ENCODE peak calls at places on chromosome 18, in ten cellular contexts. R is iris pigment epithelial cell; O is heart right ventricle; V is EH; B is amniotic stem cell; W is HFFc6; Q is Ammon's horn; I is nucleus accumbens; X is central memory CD4-positive, alpha-beta T cell; F is activated T-cell treated with anti-CD3 and anti-CD28 coated beads, Interleukin-2, amount 50 U/mL, for 1 hour. T is an unnamed sample.

GRCh38 chr18:76767954-76768353 is 54.4 kb upstream of the ZNF236 start:
- DNase-seq in F (no peak), O (no peak), R (no peak), B (no peak), V (no peak), Q (no peak), X (no peak), I (no peak), W (no peak), T (no peak)

GRCh38 chr18:68494802-68495560 is 219.9 kb downstream of the TMX3 start:
- DNase-seq in F (no peak), I (no peak), B (peak), V (peak), Q (no peak), O (peak), X (no peak), R (peak), W (peak), T (no peak)

GRCh38 chr18:73023975-73024374 is 156.2 kb upstream of the NETO1 start:
- DNase-seq in B (no peak), V (no peak), X (no peak), R (no peak), O (no peak), F (no peak), I (no peak), W (no peak), Q (no peak), T (no peak)

GRCh38 chr18:44520981-44521672 is 159.6 kb upstream of the SETBP1 start:
- DNase-seq in O (no peak), I (no peak), X (no peak), W (no peak), Q (no peak), B (no peak), V (peak), F (no peak), R (peak), T (no peak)

GRCh38 chr18:76494181-76494540 is 881 bp downstream of the ZNF516 start:
- DNase-seq in Q (no peak), W (no peak), V (peak), B (no peak), X (peak), R (peak), O (no peak), I (no peak), F (peak), T (peak)

GRCh38 chr18:42338683-42339082 is 383.6 kb downstream of the PIK3C3 start:
- DNase-seq in I (no peak), F (no peak), Q (no peak), O (no peak), V (no peak), R (no peak), W (no peak), X (no peak), B (no peak), T (no peak)

GRCh38 chr18:47603158-47603557 is 327.3 kb downstream of the SMAD2 start:
- DNase-seq in Q (no peak), O (no peak), R (no peak), B (no peak), I (no peak), W (no peak), V (no peak), X (no peak), F (no peak), T (no peak)

GRCh38 chr18:24198461-24198860 is 59.6 kb downstream of the CABYR start:
- DNase-seq in F (no peak), V (no peak), B (no peak), R (no peak), W (no peak), O (no peak), Q (no peak), X (no peak), I (no peak), T (no peak)

GRCh38 chr18:44758821-44759624 is 78.3 kb downstream of the SETBP1 start:
- DNase-seq in R (no peak), V (no peak), B (no peak), F (no peak), I (no peak), X (no peak), Q (no peak), O (no peak), W (no peak), T (no peak)

GRCh38 chr18:46402945-46403344 is 254.1 kb downstream of the LOXHD1 start:
- DNase-seq in R (no peak), F (no peak), W (no peak), V (no peak), Q (no peak), B (no peak), O (no peak), X (no peak), I (no peak), T (no peak)

GRCh38 chr18:25349926-25350560 is 1.9 kb downstream of the ZNF521 start:
- DNase-seq in B (no peak), R (peak), O (peak), Q (no peak), F (peak), I (no peak), W (no peak), V (peak), X (no peak), T (no peak)

GRCh38 chr18:36537289-36537688 is 239.8 kb downstream of the FHOD3 start:
- DNase-seq in X (no peak), B (no peak), W (no peak), O (no peak), R (no peak), Q (no peak), F (no peak), I (no peak), V (no peak), T (no peak)

GRCh38 chr18:49967171-49967570 is 153.8 kb upstream of the ACAA2 start:
- DNase-seq in V (no peak), R (no peak), O (no peak), Q (no peak), F (no peak), W (no peak), B (no peak), I (no peak), X (no peak), T (no peak)

GRCh38 chr18:36578871-36579270 is 249.9 kb downstream of the TPGS2 start:
- DNase-seq in Q (no peak), I (no peak), R (peak), F (no peak), W (no peak), O (no peak), B (no peak), X (no peak), V (peak), T (no peak)

GRCh38 chr18:3452750-3453539 is 3.0 kb downstream of the TGIF1 start:
- DNase-seq in B (no peak), V (no peak), R (peak), Q (no peak), X (no peak), F (peak), W (peak), O (no peak), I (no peak), T (no peak)

GRCh38 chr18:50917021-50917420 is 38.1 kb downstream of the ME2 start:
- DNase-seq in O (no peak), Q (no peak), I (no peak), W (peak), R (peak), V (peak), B (no peak), F (no peak), X (no peak), T (no peak)

GRCh38 chr18:53745228-53745967 is 479.1 kb downstream of the MBD2 start:
- DNase-seq in F (no peak), Q (no peak), O (no peak), X (no peak), V (peak), R (no peak), W (no peak), I (no peak), B (no peak), T (no peak)

GRCh38 chr18:78659748-78660147 is 319.9 kb upstream of the SALL3 start:
- DNase-seq in V (no peak), O (no peak), R (no peak), Q (peak), I (no peak), W (no peak), X (no peak), B (no peak), F (peak), T (peak)

GRCh38 chr18:74521068-74521725 is 13.1 kb upstream of the CNDP1 start:
- DNase-seq in R (no peak), I (no peak), W (no peak), V (no peak), B (no peak), O (no peak), Q (no peak), X (no peak), F (no peak), T (no peak)

GRCh38 chr18:74040459-74041332 is 106.9 kb downstream of the FBXO15 start:
- DNase-seq in V (peak), I (no peak), B (no peak), O (no peak), R (peak), X (peak), F (peak), W (peak), Q (no peak), T (peak)

GRCh38 chr18:374735-375168 is 106.9 kb upstream of the THOC1 start:
- DNase-seq in F (no peak), X (no peak), O (no peak), R (peak), B (no peak), V (no peak), W (no peak), I (no peak), Q (no peak), T (no peak)

GRCh38 chr18:73697395-73697794 is 450.2 kb downstream of the FBXO15 start:
- DNase-seq in V (no peak), B (no peak), Q (no peak), O (no peak), W (no peak), I (no peak), R (no peak), X (no peak), F (no peak), T (no peak)

GRCh38 chr18:67864677-67865340 is 348.3 kb upstream of the DSEL start:
- DNase-seq in X (no peak), B (no peak), W (peak), Q (no peak), V (peak), F (no peak), O (no peak), I (no peak), R (peak), T (no peak)

GRCh38 chr18:36501100-36501499 is 203.6 kb downstream of the FHOD3 start:
- DNase-seq in I (no peak), O (peak), V (no peak), B (no peak), R (no peak), W (no peak), Q (no peak), F (no peak), X (no peak), T (no peak)

GRCh38 chr18:39241534-39241933 is 1675.9 kb upstream of the CELF4 start:
- DNase-seq in W (no peak), I (no peak), X (no peak), O (no peak), Q (no peak), F (no peak), R (no peak), B (no peak), V (no peak), T (no peak)

GRCh38 chr18:28905509-28905908 is 728.6 kb upstream of the CDH2 start:
- DNase-seq in B (no peak), X (no peak), O (no peak), F (no peak), V (peak), W (peak), R (peak), I (no peak), Q (no peak), T (no peak)

GRCh38 chr18:3995476-3996102 is 459.5 kb downstream of the DLGAP1 start:
- DNase-seq in X (peak), F (no peak), Q (peak), O (peak), W (peak), B (peak), V (peak), I (peak), R (peak), T (peak)

GRCh38 chr18:34632323-34632722 is 77.8 kb upstream of the DTNA start:
- DNase-seq in B (no peak), V (no peak), I (no peak), Q (no peak), X (no peak), F (no peak), O (no peak), R (no peak), W (no peak), T (no peak)

GRCh38 chr18:12034241-12035100 is 53.2 kb downstream of the IMPA2 start:
- DNase-seq in B (no peak), I (no peak), Q (peak), R (no peak), W (no peak), O (no peak), X (no peak), V (no peak), F (no peak), T (no peak)

GRCh38 chr18:76459687-76460350 is 35.2 kb downstream of the ZNF516 start:
- DNase-seq in R (peak), V (peak), F (no peak), O (no peak), Q (no peak), B (peak), I (no peak), X (no peak), W (peak), T (no peak)

GRCh38 chr18:60870261-60870966 is 462.8 kb upstream of the CDH20 start:
- DNase-seq in X (no peak), O (no peak), V (no peak), I (no peak), Q (no peak), W (no peak), B (no peak), F (no peak), R (no peak), T (no peak)

GRCh38 chr18:8771930-8772329 is 66.6 kb downstream of the MTCL1 start:
- DNase-seq in V (no peak), Q (no peak), O (peak), I (no peak), R (no peak), F (no peak), B (no peak), X (no peak), W (no peak), T (no peak)

GRCh38 chr18:57737661-57738060 is 65.5 kb downstream of the ATP8B1 start:
- DNase-seq in R (peak), W (peak), X (no peak), B (peak), V (peak), I (no peak), F (no peak), O (peak), Q (peak), T (no peak)

GRCh38 chr18:52750995-52751394 is 411.0 kb downstream of the DCC start:
- DNase-seq in W (no peak), R (no peak), O (no peak), X (no peak), B (no peak), Q (no peak), I (no peak), V (no peak), F (no peak), T (no peak)

GRCh38 chr18:8730080-8730827 is 24.9 kb downstream of the MTCL1 start:
- DNase-seq in W (no peak), F (no peak), R (peak), V (peak), B (peak), X (no peak), Q (peak), O (peak), I (no peak), T (no peak)

GRCh38 chr18:23020555-23021294 is 87.6 kb downstream of the RBBP8 start:
- DNase-seq in F (no peak), O (no peak), B (no peak), I (no peak), W (no peak), R (no peak), Q (no peak), X (no peak), V (no peak), T (no peak)

GRCh38 chr18:58095251-58095650 is 51.2 kb downstream of the NEDD4L start:
- DNase-seq in R (no peak), W (no peak), B (no peak), I (no peak), O (no peak), Q (no peak), V (no peak), F (no peak), X (no peak), T (peak)

T was measured in WERI-Rb-1.